ENCODE peak calls at places on chromosome 12, in nine cellular contexts. M is substantia nigra, R is tibial nerve, G is GM10248, X is neural progenitor cell, Z is SW480, B is NCI-H1417, V is non-pigmented ciliary epithelial cell, T is neural crest cell. P is an unnamed sample.
A peak's percentile ranks its signal among the peaks of the same experiment; 100 is the strongest.

GRCh38 chr12:93851245-93851665 is 174.1 kb downstream of the CRADD start:
- DNase-seq in G (no peak), M (no peak), B (no peak), Z (no peak), R (no peak), X (no peak), T (no peak), V (no peak), P (no peak)

GRCh38 chr12:2876431-2877046 is 435 bp downstream of the FOXM1 start:
- DNase-seq in Z (peak; percentile 53), V (no peak), G (peak; percentile 43), R (no peak), X (no peak), M (no peak), T (no peak), B (no peak), P (no peak)

GRCh38 chr12:17928708-17929366 is 161.2 kb downstream of the RERGL start:
- DNase-seq in M (no peak), G (no peak), B (no peak), V (peak; percentile 62), R (no peak), X (peak; percentile 2), T (no peak), Z (peak; percentile 63), P (no peak)

GRCh38 chr12:44347145-44347544 is 511.3 kb downstream of the TMEM117 start:
- DNase-seq in M (no peak), B (no peak), V (no peak), T (no peak), Z (no peak), G (no peak), R (no peak), X (no peak), P (no peak)

GRCh38 chr12:117294206-117294605 is 67.2 kb downstream of the NOS1 start:
- DNase-seq in G (no peak), M (no peak), T (no peak), B (no peak), V (no peak), X (no peak), Z (peak; percentile 77), R (no peak), P (no peak)

GRCh38 chr12:97643961-97644360 is 181.4 kb downstream of the RMST start:
- DNase-seq in M (no peak), T (no peak), X (peak; percentile 64), Z (no peak), V (no peak), B (peak; percentile 87), R (no peak), G (no peak), P (no peak)

GRCh38 chr12:131095826-131096680 is 142.3 kb downstream of the ADGRD1 start:
- DNase-seq in R (peak; percentile 9), X (no peak), G (no peak), M (no peak), V (no peak), Z (no peak), T (no peak), B (no peak), P (no peak)

GRCh38 chr12:39393179-39393578 is 49.7 kb downstream of the KIF21A start:
- DNase-seq in R (no peak), M (no peak), T (no peak), B (no peak), Z (no peak), V (no peak), G (no peak), X (peak; percentile 7), P (no peak)

GRCh38 chr12:111692575-111693210 is 6.8 kb downstream of the ACAD10 start:
- DNase-seq in R (no peak), X (no peak), V (no peak), G (no peak), Z (no peak), T (no peak), M (no peak), B (no peak), P (no peak)

GRCh38 chr12:22684526-22685118 is 59.7 kb downstream of the ETNK1 start:
- DNase-seq in V (no peak), R (no peak), M (no peak), X (peak; percentile 45), T (no peak), Z (peak; percentile 59), B (peak; percentile 20), G (no peak), P (no peak)

GRCh38 chr12:131775904-131776889 is 52.0 kb upstream of the MMP17 start:
- DNase-seq in X (no peak), Z (no peak), T (no peak), M (no peak), R (no peak), G (peak; percentile 64), B (no peak), V (no peak), P (no peak)

GRCh38 chr12:26524862-26525465 is 308.0 kb downstream of the ITPR2 start:
- DNase-seq in M (no peak), V (peak; percentile 4), B (no peak), R (no peak), G (no peak), T (no peak), Z (peak; percentile 43), X (peak; percentile 4), P (no peak)

GRCh38 chr12:6620137-6620884 is 13.1 kb upstream of the CHD4 start:
- DNase-seq in R (no peak), X (peak; percentile 92), Z (no peak), M (no peak), V (no peak), T (peak; percentile 53), G (no peak), B (no peak), P (no peak)

GRCh38 chr12:27610380-27610779 is 85.9 kb upstream of the REP15 start:
- DNase-seq in M (no peak), X (no peak), Z (peak; percentile 66), V (no peak), B (no peak), T (no peak), G (no peak), R (no peak), P (no peak)

GRCh38 chr12:98741615-98742265 is 96.7 kb downstream of the APAF1 start:
- DNase-seq in G (no peak), T (no peak), V (no peak), R (no peak), B (peak; percentile 99), M (no peak), X (peak; percentile 58), Z (no peak), P (no peak)